ENCODE peak calls at places on chromosome 2, in nine cellular contexts. K is Ammon's horn; P is Panc1; L is C1 segment of cervical spinal cord; Y is stimulated activated CD4-positive, alpha-beta T cell treated with anti-CD3 and anti-CD28 coated beads, Interleukin-2, amount 100 ng/mL, for 24 hours; Q is HTR-8/SVneo; H is T follicular helper cell; J is activated effector memory CD4-positive, alpha-beta T cell treated with Interleukin-2 at 50 U/mL for 16 hours; B is neural progenitor cell. F is an unnamed sample.

GRCh38 chr2:226797289-226797988 is 2.2 kb downstream of the IRS1 start:
- DNase-seq in K (no peak), P (no peak), L (no peak), Y (no peak), Q (no peak), H (no peak), J (no peak), B (no peak), F (no peak)

GRCh38 chr2:100554788-100555407 is 7.9 kb upstream of the PDCL3 start:
- DNase-seq in K (no peak), P (no peak), L (no peak), Y (peak), Q (no peak), H (peak), J (peak), B (no peak), F (peak)

GRCh38 chr2:222715729-222716128 is 44.3 kb downstream of the MOGAT1 start:
- DNase-seq in K (no peak), P (no peak), L (no peak), Y (no peak), Q (no peak), H (no peak), J (no peak), B (no peak), F (no peak)

GRCh38 chr2:217987391-217987790 is 15.4 kb downstream of the TNS1 start:
- DNase-seq in K (no peak), P (no peak), L (no peak), Y (no peak), Q (no peak), H (no peak), J (no peak), B (no peak), F (no peak)

GRCh38 chr2:146634256-146635068 is 1210.4 kb upstream of the ACVR2A start:
- DNase-seq in K (no peak), P (no peak), L (no peak), Y (no peak), Q (peak), H (no peak), J (no peak), B (no peak), F (no peak)

GRCh38 chr2:69789762-69790600 is 39.5 kb upstream of the GMCL1 start:
- DNase-seq in K (peak), P (no peak), L (no peak), Y (no peak), Q (no peak), H (no peak), J (no peak), B (no peak), F (no peak)

GRCh38 chr2:213251618-213252017 is 32.6 kb upstream of the SPAG16 start:
- DNase-seq in K (peak), P (no peak), L (no peak), Y (no peak), Q (peak), H (no peak), J (no peak), B (peak), F (no peak)

GRCh38 chr2:109654316-109655050 is 40.3 kb downstream of the SOWAHC start:
- DNase-seq in K (no peak), P (no peak), L (no peak), Y (no peak), Q (no peak), H (no peak), J (no peak), B (no peak), F (no peak)

GRCh38 chr2:5111581-5111980 is 580.6 kb upstream of the SOX11 start:
- DNase-seq in K (no peak), P (no peak), L (no peak), Y (no peak), Q (no peak), H (no peak), J (no peak), B (no peak), F (no peak)

GRCh38 chr2:235382091-235383000 is 111.5 kb upstream of the AGAP1 start:
- DNase-seq in K (no peak), P (no peak), L (no peak), Y (no peak), Q (no peak), H (no peak), J (no peak), B (no peak), F (no peak)

GRCh38 chr2:45127321-45127720 is 118.1 kb upstream of the SIX2 start:
- DNase-seq in K (no peak), P (no peak), L (no peak), Y (no peak), Q (no peak), H (no peak), J (no peak), B (no peak), F (no peak)

GRCh38 chr2:189013677-189014380 is 39.7 kb downstream of the COL3A1 start:
- DNase-seq in K (no peak), P (no peak), L (no peak), Y (no peak), Q (no peak), H (no peak), J (no peak), B (no peak), F (no peak)

GRCh38 chr2:58137856-58138255 is 91.2 kb downstream of the VRK2 start:
- DNase-seq in K (peak), P (no peak), L (no peak), Y (no peak), Q (no peak), H (no peak), J (no peak), B (no peak), F (no peak)

GRCh38 chr2:68302281-68302680 is 17.5 kb downstream of the CNRIP1 start:
- DNase-seq in K (no peak), P (no peak), L (no peak), Y (no peak), Q (no peak), H (no peak), J (no peak), B (no peak), F (no peak)

GRCh38 chr2:457792-458430 is 170.0 kb upstream of the ALKAL2 start:
- DNase-seq in K (no peak), P (no peak), L (no peak), Y (no peak), Q (no peak), H (no peak), J (no peak), B (no peak), F (no peak)

GRCh38 chr2:200670313-200670712 is 84.5 kb downstream of the AOX1 start:
- DNase-seq in K (no peak), P (no peak), L (no peak), Y (no peak), Q (no peak), H (no peak), J (no peak), B (no peak), F (no peak)

GRCh38 chr2:16025211-16025875 is 85.0 kb downstream of the MYCN start:
- DNase-seq in K (no peak), P (no peak), L (no peak), Y (no peak), Q (no peak), H (no peak), J (no peak), B (no peak), F (no peak)

GRCh38 chr2:10834300-10834699 is 21.7 kb upstream of the PDIA6 start:
- DNase-seq in K (no peak), P (no peak), L (no peak), Y (no peak), Q (no peak), H (no peak), J (no peak), B (no peak), F (no peak)

GRCh38 chr2:190841707-190842505 is 38.7 kb upstream of the GLS start:
- DNase-seq in K (peak), P (no peak), L (no peak), Y (no peak), Q (no peak), H (no peak), J (no peak), B (no peak), F (no peak)

GRCh38 chr2:112483047-112483473 is 1.1 kb downstream of the TTL start:
- DNase-seq in K (peak), P (no peak), L (no peak), Y (peak), Q (peak), H (no peak), J (no peak), B (peak), F (no peak)

GRCh38 chr2:60880988-60881932 is at the start of gene REL:
- DNase-seq in K (peak), P (peak), L (peak), Y (peak), Q (peak), H (peak), J (peak), B (peak), F (peak)

GRCh38 chr2:26968001-26968400 is 2.4 kb upstream of the MAPRE3 start:
- DNase-seq in K (no peak), P (no peak), L (no peak), Y (no peak), Q (no peak), H (no peak), J (no peak), B (no peak), F (no peak)

GRCh38 chr2:112724611-112725525 is 4.0 kb downstream of the NT5DC4 start:
- DNase-seq in K (no peak), P (no peak), L (no peak), Y (no peak), Q (peak), H (no peak), J (no peak), B (peak), F (no peak)

GRCh38 chr2:45344502-45344901 is 266.6 kb downstream of the SRBD1 start:
- DNase-seq in K (no peak), P (no peak), L (no peak), Y (no peak), Q (no peak), H (no peak), J (no peak), B (no peak), F (no peak)

GRCh38 chr2:208134928-208135586 is 5.4 kb upstream of the CRYGC start:
- DNase-seq in K (no peak), P (no peak), L (no peak), Y (no peak), Q (no peak), H (no peak), J (no peak), B (peak), F (peak)

GRCh38 chr2:104804148-104804890 is 49.6 kb upstream of the POU3F3 start:
- DNase-seq in K (peak), P (no peak), L (no peak), Y (no peak), Q (no peak), H (no peak), J (no peak), B (peak), F (no peak)

GRCh38 chr2:59900728-59901452 is 652.6 kb downstream of the BCL11A start:
- DNase-seq in K (peak), P (no peak), L (no peak), Y (no peak), Q (no peak), H (no peak), J (no peak), B (no peak), F (no peak)

GRCh38 chr2:240369725-240370585 is 65.5 kb upstream of the GPC1 start:
- DNase-seq in K (peak), P (no peak), L (peak), Y (no peak), Q (peak), H (no peak), J (no peak), B (no peak), F (no peak)

GRCh38 chr2:54208364-54209240 is 47.4 kb downstream of the TSPYL6 start:
- DNase-seq in K (no peak), P (no peak), L (no peak), Y (no peak), Q (no peak), H (no peak), J (no peak), B (no peak), F (no peak)

GRCh38 chr2:102618452-102619413 is 620 bp upstream of the SLC9A2 start:
- DNase-seq in K (peak), P (no peak), L (no peak), Y (peak), Q (no peak), H (no peak), J (no peak), B (peak), F (no peak)

GRCh38 chr2:20613342-20613916 is 37.5 kb downstream of the HS1BP3 start:
- DNase-seq in K (no peak), P (no peak), L (no peak), Y (no peak), Q (no peak), H (no peak), J (no peak), B (no peak), F (peak)

GRCh38 chr2:189298038-189298437 is 118.5 kb upstream of the COL5A2 start:
- DNase-seq in K (no peak), P (no peak), L (no peak), Y (no peak), Q (no peak), H (no peak), J (no peak), B (no peak), F (no peak)

GRCh38 chr2:27857417-27858172 is 32.6 kb downstream of the RBKS start:
- DNase-seq in K (no peak), P (no peak), L (no peak), Y (no peak), Q (no peak), H (no peak), J (no peak), B (no peak), F (no peak)

GRCh38 chr2:229169751-229170150 is 101.3 kb downstream of the PID1 start:
- DNase-seq in K (no peak), P (no peak), L (no peak), Y (no peak), Q (no peak), H (no peak), J (no peak), B (no peak), F (no peak)

GRCh38 chr2:135245055-135245454 is 193.0 kb downstream of the RAB3GAP1 start:
- DNase-seq in K (no peak), P (no peak), L (no peak), Y (no peak), Q (peak), H (no peak), J (no peak), B (no peak), F (no peak)

GRCh38 chr2:46171441-46171953 is 125.7 kb upstream of the EPAS1 start:
- DNase-seq in K (peak), P (no peak), L (no peak), Y (no peak), Q (peak), H (no peak), J (no peak), B (peak), F (no peak)

GRCh38 chr2:172943563-172943962 is 132.1 kb upstream of the MAP3K20 start:
- DNase-seq in K (no peak), P (no peak), L (no peak), Y (no peak), Q (no peak), H (no peak), J (no peak), B (no peak), F (no peak)

F was measured in activated CD8-positive, alpha-beta memory T cell treated with anti-CD3 and anti-CD28 coated beads, Interleukin-2, amount 50 U/mL, for 4 hours.